ENCODE peak calls at places on chromosomes 6 and 20, in six cellular contexts. V is thoracic aorta; G is A673; H is small intestine; Q is HCT116; N is effector memory CD4-positive, alpha-beta T cell. A is an unnamed sample.

GRCh38 chr6:163191704-163192537 is 222.6 kb upstream of the QKI start:
- DNase-seq in V (no peak), G (no peak), H (no peak), Q (no peak), N (no peak), A (no peak)

GRCh38 chr6:122459240-122459639 is 12.4 kb downstream of the SERINC1 start:
- DNase-seq in V (no peak), G (no peak), H (no peak), Q (no peak), N (no peak), A (no peak)

GRCh38 chr20:50144362-50144761 is 9.2 kb downstream of the PEDS1 start:
- DNase-seq in V (no peak), G (no peak), H (no peak), Q (no peak), N (no peak), A (no peak)

GRCh38 chr20:13262701-13263335 is 41.7 kb downstream of the ISM1 start:
- DNase-seq in V (no peak), G (no peak), H (no peak), Q (no peak), N (no peak), A (no peak)

GRCh38 chr6:131631625-131632284 is 3.7 kb upstream of the MED23 start:
- DNase-seq in V (no peak), G (no peak), H (peak; percentile 68), Q (no peak), N (no peak), A (no peak)

GRCh38 chr6:112470396-112470795 is 123.3 kb downstream of the RFPL4B start:
- DNase-seq in V (no peak), G (no peak), H (no peak), Q (no peak), N (no peak), A (no peak)

GRCh38 chr6:70667256-70667710 is 400 bp upstream of the SMAP1 start:
- DNase-seq in V (no peak), G (no peak), H (no peak), Q (no peak), N (no peak), A (no peak)

GRCh38 chr6:48567016-48567415 is 456.0 kb upstream of the PTCHD4 start:
- DNase-seq in V (no peak), G (no peak), H (no peak), Q (no peak), N (no peak), A (no peak)

GRCh38 chr6:328184-328670 is 35.9 kb downstream of the DUSP22 start:
- DNase-seq in V (peak; percentile 39), G (peak; percentile 23), H (peak; percentile 19), Q (no peak), N (no peak), A (no peak)

DNA sequence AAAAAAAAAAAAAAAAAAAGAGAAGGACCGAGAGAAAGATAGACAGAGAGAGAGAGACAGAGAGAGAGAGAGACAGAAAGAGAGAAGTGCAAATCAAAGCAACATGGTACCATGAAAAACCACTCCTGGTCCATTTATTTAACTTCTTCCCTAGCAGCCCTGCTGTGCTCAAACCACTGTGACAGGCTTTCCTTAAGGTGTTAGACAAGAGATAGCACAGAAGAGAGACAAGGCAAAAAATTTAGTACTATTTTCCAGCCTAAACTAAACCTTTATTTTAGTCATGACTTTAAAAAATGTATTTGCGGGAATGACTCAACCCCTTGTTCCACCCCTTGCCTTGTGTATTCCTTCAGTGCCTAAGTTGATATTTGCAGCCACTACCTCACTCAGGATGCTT is 437 bp downstream of the RIPOR2 start:
- DNase-seq in V (no peak), G (no peak), H (no peak), Q (no peak), N (no peak), A (peak; percentile 55)
- H3K4me3 ChIP-seq in V (no peak overlapping the region), G (no peak overlapping the region), H (no peak overlapping the region), Q (no peak overlapping the region), N (peak overlapping the region; percentile 69), A (peak overlapping the region; percentile 100)

DNA sequence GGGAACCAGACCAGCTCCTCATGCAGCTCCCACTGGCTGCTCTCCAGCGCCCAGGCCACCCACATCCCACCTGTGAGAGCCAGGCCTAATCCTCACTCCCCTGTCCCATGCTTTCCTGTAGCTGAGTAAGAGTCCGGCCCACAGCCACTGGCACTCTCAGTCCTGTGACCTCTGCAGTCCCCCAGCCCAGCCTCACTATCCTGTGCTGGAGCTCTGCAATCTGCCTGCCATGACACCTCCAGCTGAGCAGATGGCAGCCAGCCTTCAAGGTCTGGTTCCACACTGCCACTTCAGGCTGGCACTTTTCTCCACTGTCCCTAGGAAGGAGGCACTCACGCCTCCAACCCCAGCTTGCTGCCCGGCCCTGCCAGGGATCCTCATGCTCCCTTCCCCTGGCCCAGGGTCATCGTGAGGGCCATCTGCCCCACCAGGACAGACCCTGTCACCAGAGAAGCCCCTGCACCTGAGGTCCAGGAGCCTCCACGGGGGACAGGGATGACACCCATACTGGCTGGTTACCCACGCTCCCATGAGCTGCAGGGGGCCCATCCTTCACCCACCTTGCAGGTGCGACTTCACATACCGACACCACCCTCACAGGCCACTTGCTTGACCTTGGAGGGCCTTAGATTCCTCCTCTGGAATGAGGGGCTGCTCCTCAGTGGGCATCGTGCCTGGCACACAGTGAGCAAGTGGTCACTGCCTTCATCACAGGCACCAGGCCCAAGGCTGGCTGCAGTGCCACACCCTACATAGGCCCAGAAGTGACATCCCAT is 100.1 kb downstream of the ASXL1 start:
- DNase-seq in V (no peak), G (no peak), H (no peak), Q (no peak), N (no peak), A (no peak)
- H3K4me1 ChIP-seq in V (peaks cover 13% of the 10 kb centered on the region), G (no peaks in the 10 kb centered on the region), H (peaks cover under 1% of the 10 kb centered on the region), Q (no peaks in the 10 kb centered on the region), N (no peaks in the 10 kb centered on the region), A (no peaks in the 10 kb centered on the region)

GRCh38 chr20:57265649-57266250 is 691 bp downstream of the BMP7 start:
- DNase-seq in V (no peak), G (no peak), H (no peak), Q (no peak), N (no peak), A (no peak)

GRCh38 chr20:57266251-57267157 is at the start of gene BMP7:
- DNase-seq in V (no peak), G (peak; percentile 60), H (no peak), Q (no peak), N (no peak), A (no peak)

GRCh38 chr20:57268399-57269076 is 2.1 kb upstream of the BMP7 start:
- DNase-seq in V (no peak), G (no peak), H (no peak), Q (no peak), N (no peak), A (no peak)

GRCh38 chr20:57269148-57269984 is 2.9 kb upstream of the BMP7 start:
- DNase-seq in V (no peak), G (no peak), H (no peak), Q (no peak), N (no peak), A (no peak)

DNA sequence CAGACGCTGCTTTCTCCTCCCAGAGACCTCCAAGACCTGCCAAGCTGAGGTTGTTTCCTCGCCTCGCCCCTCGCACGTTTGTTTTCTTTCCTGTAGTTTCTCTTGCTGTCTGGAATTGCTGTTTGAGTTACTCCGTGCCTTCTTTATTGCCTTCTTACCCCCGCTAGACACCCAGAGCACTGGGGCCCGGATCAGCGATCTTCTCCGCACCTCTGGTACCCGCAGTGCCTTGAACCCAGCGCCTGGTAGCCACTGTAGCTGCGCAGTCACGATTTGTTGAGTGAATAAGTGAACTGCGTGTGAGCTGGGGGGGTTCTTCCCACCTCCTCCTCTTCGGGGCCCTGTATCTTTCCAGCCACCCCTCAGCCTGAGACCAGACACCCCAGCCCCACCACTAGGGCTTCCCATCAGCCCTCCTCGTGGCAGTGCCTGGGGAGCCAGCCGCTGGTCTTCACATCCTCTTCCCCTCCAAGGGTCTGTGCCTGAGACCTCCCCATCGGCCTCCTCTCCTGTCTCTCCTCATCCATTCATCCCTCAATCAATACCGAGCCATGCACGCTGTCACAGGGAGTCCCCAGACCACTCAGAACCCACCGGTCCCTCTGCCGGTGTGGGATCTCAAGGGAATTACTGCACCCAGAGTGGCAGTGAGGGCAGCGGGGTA is 849 bp upstream of the BMP7 start:
- DNase-seq in V (no peak), G (no peak), H (no peak), Q (no peak), N (no peak), A (no peak)
- H3K4me3 ChIP-seq in V (no peak overlapping the region), G (peak overlapping the region; percentile 50), H (no peak overlapping the region), Q (no peak overlapping the region), N (no peak overlapping the region), A (no peak overlapping the region)

GRCh38 chr6:53543341-53544010 is 1.4 kb downstream of the GCLC start:
- DNase-seq in V (no peak), G (no peak), H (no peak), Q (no peak), N (no peak), A (no peak)
- H3K4me1 ChIP-seq in V (peaks cover 34% of the 10 kb centered on the region), G (peaks cover 10% of the 10 kb centered on the region), H (peaks cover 17% of the 10 kb centered on the region), Q (peaks cover 40% of the 10 kb centered on the region), N (peaks cover 16% of the 10 kb centered on the region), A (peaks cover 48% of the 10 kb centered on the region)

DNA sequence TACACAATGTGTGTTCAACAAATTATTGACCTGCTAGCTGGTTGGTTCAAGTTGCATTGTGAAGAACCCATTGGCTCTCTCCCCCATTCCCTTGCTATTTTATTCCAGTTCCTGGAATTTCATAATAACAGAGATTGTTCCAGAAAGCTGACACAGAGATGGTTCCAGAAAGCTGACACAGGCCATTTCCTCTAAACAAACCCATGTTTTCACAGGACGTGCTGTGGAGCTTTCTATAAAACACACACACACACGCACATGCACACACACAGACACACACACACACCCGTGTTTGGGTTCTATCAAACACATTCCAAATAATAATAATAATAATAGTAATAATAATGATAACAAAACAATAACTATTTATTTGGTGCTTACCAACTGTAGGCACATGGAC is 259.0 kb downstream of the CLIC5 start:
- DNase-seq in V (no peak), G (no peak), H (no peak), Q (no peak), N (no peak), A (no peak)
- H3K4me3 ChIP-seq in V (no peak overlapping the region), G (no peak overlapping the region), H (no peak overlapping the region), Q (no peak overlapping the region), N (no peak overlapping the region), A (no peak overlapping the region)

GRCh38 chr6:44064948-44065272 is 62.3 kb downstream of the MRPL14 start:
- DNase-seq in V (no peak), G (no peak), H (no peak), Q (no peak), N (no peak), A (no peak)
- H3K4me1 ChIP-seq in V (peaks cover 50% of the 10 kb centered on the region), G (no peaks in the 10 kb centered on the region), H (no peaks in the 10 kb centered on the region), Q (peaks cover 33% of the 10 kb centered on the region), N (no peaks in the 10 kb centered on the region), A (no peaks in the 10 kb centered on the region)

DNA sequence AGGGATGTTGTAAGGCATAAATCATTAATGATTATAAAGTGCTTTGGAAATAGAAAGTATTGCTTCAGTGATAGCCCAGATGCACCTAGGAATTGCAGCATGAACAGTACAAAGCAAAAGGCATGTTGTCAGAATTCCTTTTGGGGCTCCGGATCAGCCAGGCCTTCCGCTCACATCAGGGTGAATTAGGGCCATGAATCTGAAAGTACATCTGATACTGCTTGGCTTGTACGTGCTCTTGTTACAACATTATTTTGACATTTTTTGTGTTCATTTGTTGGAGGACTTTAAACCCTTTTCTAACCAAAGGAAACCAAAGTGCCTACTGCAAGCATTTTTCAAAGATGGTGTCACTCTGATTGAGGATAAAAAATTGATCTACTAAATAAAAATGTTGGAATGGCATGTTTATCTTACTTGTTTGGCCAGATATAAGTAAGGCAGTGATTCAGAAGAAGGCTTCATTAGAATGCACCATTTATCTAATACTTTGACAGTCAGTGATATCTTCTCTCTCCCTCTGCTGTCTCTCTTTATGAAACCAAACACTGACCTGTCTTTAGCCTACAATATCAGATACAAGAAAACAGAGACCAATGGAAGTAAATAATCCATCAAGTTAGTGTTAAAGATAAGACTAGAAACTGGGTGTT is 1005.7 kb upstream of the FLRT3 start:
- DNase-seq in V (no peak), G (no peak), H (no peak), Q (no peak), N (no peak), A (no peak)
- H3K4me3 ChIP-seq in V (no peak overlapping the region), G (no peak overlapping the region), H (no peak overlapping the region), Q (no peak overlapping the region), N (no peak overlapping the region), A (no peak overlapping the region)